ENCODE peak calls at places on chromosomes 7 and 10, in five cellular contexts. D is astrocyte; K is CD8-positive, alpha-beta T cell; Y is keratinocyte; N is Peyer's patch. V is an unnamed sample. For H3K27me3, the result is how much of the 10 kb centered on the place peaks cover.

GRCh38 chr7:107234436-107234835 is 65.6 kb downstream of the HBP1 start:
- DNase-seq in Y (no peak), N (no peak), D (no peak), K (no peak), V (no peak)

GRCh38 chr10:124728071-124728829 is 15.9 kb downstream of the FAM53B start:
- DNase-seq in K (no peak), N (no peak), D (no peak), Y (no peak), V (peak)

GRCh38 chr7:149330914-149331567 is 69.0 kb downstream of the ZNF783 start:
- DNase-seq in K (no peak), N (no peak), D (no peak), Y (no peak), V (no peak)

GRCh38 chr10:1538531-1539061 is 198.7 kb downstream of the ADARB2 start:
- DNase-seq in Y (no peak), K (no peak), N (peak), D (no peak), V (no peak)

GRCh38 chr10:63467833-63468232 is 2.1 kb upstream of the JMJD1C start:
- DNase-seq in D (no peak), K (no peak), Y (no peak), N (no peak), V (no peak)

GRCh38 chr7:101108961-101109360 is 17.9 kb upstream of the SERPINE1 start:
- DNase-seq in Y (no peak), N (no peak), K (no peak), D (no peak), V (no peak)

GRCh38 chr7:100122067-100122466 is 2.6 kb downstream of the CNPY4 start:
- DNase-seq in D (no peak), N (no peak), K (no peak), Y (no peak), V (peak)

GRCh38 chr10:63077800-63078199 is 55.3 kb upstream of the NRBF2 start:
- DNase-seq in K (no peak), N (no peak), Y (no peak), D (no peak), V (no peak)

GRCh38 chr10:69757553-69758309 is 44.0 kb upstream of the COL13A1 start:
- DNase-seq in K (no peak), D (peak), N (no peak), Y (no peak), V (peak)

GRCh38 chr10:6958254-6958653 is 378.2 kb upstream of the PRKCQ start:
- DNase-seq in Y (no peak), K (no peak), D (no peak), N (no peak), V (no peak)

GRCh38 chr10:72875250-72876055 is 18.1 kb upstream of the OIT3 start:
- DNase-seq in Y (no peak), D (no peak), K (no peak), N (no peak), V (no peak)

GRCh38 chr10:79070611-79071534 is 2.1 kb downstream of the ZMIZ1 start:
- DNase-seq in D (peak), Y (peak), N (peak), K (no peak), V (peak)

GRCh38 chr10:112838784-112839481 is 111.1 kb upstream of the TCF7L2 start:
- DNase-seq in K (no peak), N (no peak), Y (no peak), D (no peak), V (no peak)

GRCh38 chr7:127253289-127254162 is 785 bp upstream of the GRM8 start:
- DNase-seq in N (peak), Y (no peak), D (peak), K (peak), V (peak)

GRCh38 chr7:126700807-126701604 is 551.7 kb downstream of the GRM8 start:
- DNase-seq in Y (peak), K (no peak), D (peak), N (no peak), V (no peak)

GRCh38 chr7:12653127-12653917 is 34.1 kb upstream of the ARL4A start:
- DNase-seq in Y (no peak), K (no peak), N (no peak), D (peak), V (no peak)

GRCh38 chr7:144006029-144006428 is 5.9 kb downstream of the OR6B1 start:
- DNase-seq in K (no peak), D (no peak), N (no peak), Y (no peak), V (no peak)

GRCh38 chr7:21690717-21691116 is 147.9 kb downstream of the DNAH11 start:
- DNase-seq in D (no peak), Y (no peak), N (no peak), K (no peak), V (no peak)

GRCh38 chr7:87853237-87853864 is 22.8 kb downstream of the SLC25A40 start:
- DNase-seq in N (no peak), Y (no peak), K (no peak), D (no peak), V (no peak)

GRCh38 chr10:89427629-89428028 is 13.3 kb downstream of the IFIT5 start:
- DNase-seq in Y (no peak), N (no peak), K (no peak), D (peak), V (no peak)

GRCh38 chr10:1138529-1138928 is 82.3 kb downstream of the WDR37 start:
- DNase-seq in Y (no peak), D (no peak), N (no peak), K (no peak), V (no peak)

DNA sequence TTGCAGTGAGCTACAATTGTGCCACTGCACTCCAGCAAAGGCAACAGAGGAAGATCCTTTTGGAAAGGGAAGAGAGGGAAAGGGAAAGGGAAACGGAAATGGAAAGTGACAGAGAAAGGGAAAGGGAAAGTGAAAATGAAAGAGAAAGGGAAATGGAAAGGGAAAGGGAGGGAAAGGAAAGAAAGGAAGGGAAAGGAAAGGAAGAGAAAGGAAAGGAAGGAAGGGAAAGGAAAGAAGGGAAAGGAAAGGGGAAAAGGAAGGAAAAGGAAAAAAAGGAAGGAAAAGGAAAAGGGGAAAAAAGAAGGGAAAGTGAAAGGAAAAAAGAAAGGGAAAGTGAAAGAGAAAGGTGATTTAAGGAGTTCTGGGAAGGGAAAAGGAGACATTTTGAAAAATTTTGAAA is 2.4 kb upstream of the ZC3HAV1 start:
- DNase-seq in D (no peak), K (no peak), N (no peak), Y (no peak), V (no peak)
- H3K27ac ChIP-seq in D (no peak), K (no peak), N (no peak), Y (no peak), V (no peak)

GRCh38 chr7:44106311-44107065 is 2.3 kb downstream of the AEBP1 start:
- DNase-seq in D (no peak), K (no peak), N (no peak), Y (no peak), V (no peak)
- H3K4me3 ChIP-seq in D (peak), K (no peak), N (peak), Y (no peak), V (no peak)

DNA sequence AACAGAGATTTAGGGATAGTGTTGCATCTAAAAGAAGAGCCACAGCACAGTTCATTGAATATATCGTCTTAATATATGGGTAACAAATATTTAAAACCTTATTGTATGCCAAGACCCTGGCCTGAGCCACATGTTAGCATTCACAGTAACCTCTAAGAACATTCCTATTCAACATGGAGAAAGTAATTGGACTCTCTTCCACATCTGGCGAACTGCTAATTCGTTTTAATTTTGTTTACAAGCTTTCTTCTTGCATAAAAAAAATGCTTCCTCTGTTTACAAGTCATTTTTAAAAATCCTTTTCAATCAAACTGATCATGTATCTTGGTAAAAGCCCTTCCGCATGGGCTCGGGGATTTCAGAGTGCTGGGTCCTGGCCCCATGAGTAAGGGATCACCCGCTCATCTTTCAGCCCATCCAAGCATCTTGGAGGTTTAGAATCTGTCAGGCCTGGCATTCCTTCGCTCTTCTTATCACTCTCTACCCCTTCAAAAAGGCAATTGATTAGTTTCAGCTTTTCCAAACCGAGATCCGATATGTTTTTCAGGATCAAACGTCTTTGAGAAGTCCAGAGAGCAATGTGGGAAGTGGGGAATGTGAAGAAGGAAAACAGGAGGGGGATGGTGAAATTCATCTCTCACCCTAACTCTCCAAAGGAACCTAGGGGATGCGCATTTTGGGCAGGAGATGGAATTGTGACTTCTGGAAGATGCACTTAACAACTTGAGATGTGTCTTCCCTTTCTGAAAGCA is 7.2 kb downstream of the TWIST1 start:
- DNase-seq in Y (no peak), D (no peak), K (no peak), N (no peak), V (no peak)
- H3K27me3 ChIP-seq in Y (half or more), D (under half), K (under half), N (under half), V (under half)

GRCh38 chr10:126504051-126504760 is 115.9 kb upstream of the ADAM12 start:
- DNase-seq in Y (no peak), N (no peak), K (no peak), D (peak), V (peak)
- H3K27ac ChIP-seq in Y (no peak), N (no peak), K (no peak), D (no peak), V (no peak)

GRCh38 chr10:4984971-4985594 is 18.6 kb downstream of the AKR1C2 start:
- DNase-seq in N (no peak), K (no peak), D (peak), Y (no peak), V (no peak)
- H3K4me3 ChIP-seq in N (no peak), K (no peak), D (no peak), Y (no peak), V (no peak)

DNA sequence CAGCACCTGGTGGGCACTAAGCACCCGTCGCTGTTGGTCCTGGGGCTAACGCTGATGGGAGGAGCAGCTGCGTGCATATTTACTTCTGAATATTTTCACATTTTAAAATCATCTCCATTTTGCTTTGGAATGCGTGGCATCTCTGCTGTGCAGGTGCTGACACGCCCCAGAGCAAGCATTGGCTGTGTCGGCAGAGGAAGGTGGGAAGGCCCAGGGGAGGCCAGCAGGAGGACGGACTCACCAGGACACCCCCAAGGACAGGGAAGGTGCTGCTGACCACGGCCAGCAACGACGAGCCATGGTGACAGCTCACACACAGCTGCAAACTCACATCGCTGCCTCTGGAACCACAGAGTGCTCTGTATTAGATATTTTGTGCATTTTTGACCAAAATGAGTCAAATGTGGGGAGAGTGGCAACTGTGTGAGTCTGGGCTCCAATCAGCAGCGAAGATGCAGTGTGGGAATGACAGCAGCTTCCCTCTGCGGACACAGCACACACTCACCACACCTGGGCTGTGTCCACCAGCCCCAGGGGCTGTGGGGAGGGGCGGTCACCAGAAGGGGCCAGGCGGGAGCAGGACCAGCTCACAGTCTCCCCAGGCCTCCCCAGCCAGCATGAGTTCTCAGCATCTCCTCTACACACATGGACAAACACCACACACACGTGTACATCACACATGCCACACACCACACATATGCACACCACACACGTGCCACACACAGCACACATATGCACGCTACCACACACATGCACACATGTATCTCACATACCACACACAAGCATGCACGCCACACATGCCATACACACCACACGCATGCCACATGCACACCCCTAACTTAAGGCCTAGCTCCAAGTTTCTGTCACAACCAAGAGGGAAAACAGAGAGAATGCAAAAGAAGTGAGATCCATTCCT is 58.2 kb downstream of the PTPRN2 start:
- DNase-seq in Y (no peak), N (no peak), K (no peak), D (no peak), V (no peak)
- H3K27me3 ChIP-seq in Y (under half), N (under half), K (under half), D (under half), V (under half)

GRCh38 chr10:34647157-34647556 is 167.9 kb downstream of the PARD3 start:
- DNase-seq in K (no peak), D (no peak), N (no peak), Y (no peak), V (no peak)
- H3K27ac ChIP-seq in K (no peak), D (no peak), N (no peak), Y (no peak), V (no peak)

GRCh38 chr10:129032626-129033353 is 434.3 kb upstream of the MGMT start:
- DNase-seq in Y (no peak), N (no peak), D (no peak), K (peak), V (no peak)
- H3K4me3 ChIP-seq in Y (no peak), N (no peak), D (no peak), K (no peak), V (no peak)

DNA sequence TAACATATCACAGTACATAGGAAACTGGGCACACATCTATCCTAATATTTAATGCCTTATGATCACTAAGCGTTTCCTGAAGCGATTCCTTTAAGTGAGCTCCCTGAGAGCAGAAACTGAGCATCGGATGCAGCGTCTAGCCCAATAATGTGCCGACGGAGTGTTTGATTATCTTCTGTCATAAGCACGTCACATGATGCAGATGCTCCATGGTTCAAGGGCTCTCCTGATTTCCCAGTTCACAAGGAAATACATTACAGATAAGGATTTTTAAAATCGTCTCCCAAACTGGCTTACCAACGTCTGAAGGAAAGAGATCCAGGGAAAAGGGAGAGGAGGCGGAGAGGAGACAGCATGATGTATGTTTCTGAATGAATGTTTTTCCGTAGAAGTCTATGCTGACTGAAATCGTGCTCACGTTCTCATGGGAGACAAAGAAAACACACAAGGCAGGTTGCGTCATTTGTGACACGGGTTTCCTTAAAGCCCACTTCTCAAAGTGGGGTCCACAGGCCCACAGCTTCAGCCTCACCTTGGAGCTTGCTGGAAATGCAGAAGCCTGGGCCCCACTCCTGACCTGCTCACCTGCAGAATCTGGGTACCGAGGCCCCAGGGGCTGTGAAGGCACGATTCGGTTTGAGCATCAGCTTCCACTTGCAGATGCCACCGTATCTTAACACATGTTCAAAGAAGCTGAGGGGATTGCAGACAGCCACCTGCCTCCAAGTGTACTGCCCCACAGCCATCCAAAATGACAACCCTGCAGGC is 21.5 kb upstream of the INSIG1 start:
- DNase-seq in N (peak), Y (no peak), K (no peak), D (no peak), V (no peak)
- H3K27me3 ChIP-seq in N (under half), Y (under half), K (under half), D (under half), V (under half)

V was measured in right cardiac atrium.